ENCODE peak calls at places on chromosomes 1 and 21, in five cellular contexts. D is keratinocyte, Y is heart left ventricle, B is endodermal cell, E is pancreas. H is an unnamed sample.

GRCh38 chr1:247540536-247540935 is 4.3 kb upstream of the OR2C3 start:
- DNase-seq in E (no peak), B (no peak), D (no peak), Y (no peak), H (no peak)

GRCh38 chr1:115322631-115323030 is 15.4 kb downstream of the NGF start:
- DNase-seq in B (no peak), E (no peak), Y (no peak), D (no peak), H (no peak)

GRCh38 chr1:160078392-160079195 is 2.7 kb upstream of the KCNJ9 start:
- DNase-seq in Y (no peak), D (no peak), E (peak; percentile 76), B (peak; percentile 90), H (peak; percentile 16)

GRCh38 chr1:228093050-228093906 is 9.8 kb downstream of the C1orf35 start:
- DNase-seq in D (no peak), B (peak; percentile 30), Y (no peak), E (peak; percentile 35), H (no peak)

GRCh38 chr1:10161541-10162290 is 48.7 kb upstream of the KIF1B start:
- DNase-seq in Y (peak; percentile 79), E (no peak), B (no peak), D (no peak), H (no peak)

GRCh38 chr1:51218570-51218969 is 17.5 kb upstream of the RNF11 start:
- DNase-seq in Y (no peak), D (no peak), E (no peak), B (no peak), H (no peak)

GRCh38 chr1:160496334-160496733 is 26.7 kb downstream of the SLAMF6 start:
- DNase-seq in Y (no peak), E (no peak), D (no peak), B (no peak), H (no peak)

GRCh38 chr1:185541861-185542260 is 192.3 kb upstream of the HMCN1 start:
- DNase-seq in Y (no peak), B (no peak), D (no peak), E (no peak), H (no peak)

GRCh38 chr1:23469372-23469982 is 14.5 kb downstream of the ASAP3 start:
- DNase-seq in B (no peak), Y (peak; percentile 67), D (no peak), E (no peak), H (no peak)

GRCh38 chr21:34526618-34527290 is 14.7 kb upstream of the KCNE1 start:
- DNase-seq in D (peak; percentile 80), B (peak; percentile 82), Y (peak; percentile 92), E (no peak), H (peak; percentile 87)

GRCh38 chr1:47432071-47433036 is 5.5 kb upstream of the FOXD2 start:
- DNase-seq in E (peak; percentile 83), D (no peak), Y (peak; percentile 68), B (peak; percentile 97), H (peak; percentile 74)

GRCh38 chr21:42061195-42061865 is 9.8 kb upstream of the UMODL1 start:
- DNase-seq in E (peak; percentile 44), Y (peak; percentile 49), B (no peak), D (no peak), H (no peak)

GRCh38 chr1:16396591-16396990 is 29.5 kb downstream of the SZRD1 start:
- DNase-seq in B (no peak), E (no peak), D (peak; percentile 83), Y (no peak), H (no peak)

GRCh38 chr1:109112056-109112651 is 1.8 kb upstream of the ELAPOR1 start:
- DNase-seq in D (no peak), Y (no peak), B (no peak), E (no peak), H (no peak)

GRCh38 chr1:67690018-67690363 is 5.0 kb downstream of the GADD45A start:
- DNase-seq in B (no peak), Y (no peak), E (no peak), D (no peak), H (no peak)

GRCh38 chr1:202565890-202566289 is 144.4 kb downstream of the SYT2 start:
- DNase-seq in Y (no peak), B (no peak), E (no peak), D (no peak), H (no peak)

GRCh38 chr1:6180215-6180577 is at the start of gene CHD5:
- DNase-seq in D (no peak), Y (no peak), E (no peak), B (peak; percentile 80), H (no peak)

GRCh38 chr1:72009756-72010441 is 272.4 kb downstream of the NEGR1 start:
- DNase-seq in Y (peak; percentile 23), B (peak; percentile 53), E (no peak), D (no peak), H (no peak)

GRCh38 chr1:227789881-227790400 is 25.5 kb upstream of the PRSS38 start:
- DNase-seq in D (no peak), B (peak; percentile 57), Y (no peak), E (no peak), H (no peak)

GRCh38 chr1:111140680-111140967 is 601 bp downstream of the CEPT1 start:
- DNase-seq in D (peak; percentile 11), E (no peak), B (peak; percentile 84), Y (no peak), H (no peak)

GRCh38 chr1:43067856-43068751 is 104.0 kb downstream of the EBNA1BP2 start:
- DNase-seq in D (no peak), B (peak; percentile 80), Y (no peak), E (peak; percentile 66), H (peak; percentile 57)

GRCh38 chr1:94063379-94063778 is 57.6 kb downstream of the ABCA4 start:
- DNase-seq in B (peak; percentile 69), D (no peak), E (no peak), Y (peak; percentile 61), H (peak; percentile 63)

GRCh38 chr1:201535046-201535777 is 3.7 kb upstream of the NAV1 start:
- DNase-seq in E (no peak), D (no peak), Y (no peak), B (no peak), H (no peak)

GRCh38 chr1:55640708-55641473 is 425.7 kb upstream of the USP24 start:
- DNase-seq in D (no peak), Y (peak; percentile 76), B (peak; percentile 47), E (no peak), H (peak; percentile 30)

GRCh38 chr1:184755226-184756065 is 788 bp upstream of the EDEM3 start:
- DNase-seq in D (no peak), B (no peak), E (no peak), Y (no peak), H (no peak)

GRCh38 chr1:89990976-89991831 is 3.7 kb upstream of the ZNF326 start:
- DNase-seq in D (no peak), E (no peak), Y (no peak), B (no peak), H (no peak)

DNA sequence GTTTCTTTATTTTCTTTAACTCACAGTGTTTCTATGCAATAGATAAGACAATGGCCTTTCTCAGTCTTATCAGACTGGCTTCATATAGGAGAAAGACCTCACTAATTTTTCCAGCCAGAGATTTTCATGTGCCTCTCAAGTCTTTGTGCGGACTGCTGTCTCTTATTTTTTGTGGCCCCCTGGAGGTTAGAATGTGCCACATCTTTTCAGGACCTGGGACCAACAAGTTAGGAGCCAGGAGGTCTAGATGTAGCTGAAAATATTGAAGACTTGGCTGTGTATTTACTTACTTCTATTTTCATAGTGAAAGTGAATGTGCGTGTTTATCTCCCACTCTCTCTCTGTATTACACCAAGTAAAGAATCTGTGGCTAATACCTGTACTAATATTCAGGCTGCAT is 42.1 kb upstream of the CFHR3 start:
- DNase-seq in Y (no peak), D (no peak), E (no peak), B (no peak), H (no peak)
- TF ChIP-seq CTCF in Y (no peak), D (no peak), E (no peak), B (peak; percentile 72), H (no peak)

GRCh38 chr1:14637233-14637632 is 38.7 kb downstream of the KAZN start:
- DNase-seq in B (no peak), E (no peak), D (no peak), Y (no peak), H (no peak)
- H3K27me3 ChIP-seq in B (no peaks in the 10 kb centered on the region), E (no peaks in the 10 kb centered on the region), D (peaks cover 5% of the 10 kb centered on the region), Y (no peaks in the 10 kb centered on the region), H (no peaks in the 10 kb centered on the region)

GRCh38 chr1:200292699-200293098 is 117.1 kb downstream of the ZNF281 start:
- DNase-seq in E (no peak), Y (no peak), B (no peak), D (no peak), H (no peak)

GRCh38 chr1:200291106-200291505 is 118.7 kb downstream of the ZNF281 start:
- DNase-seq in D (no peak), Y (no peak), B (no peak), E (no peak), H (no peak)

GRCh38 chr1:200288226-200288625 is 121.6 kb downstream of the ZNF281 start:
- DNase-seq in D (no peak), B (peak; percentile 0), E (no peak), Y (no peak), H (no peak)

GRCh38 chr1:200294241-200294640 is 115.6 kb downstream of the ZNF281 start:
- DNase-seq in Y (no peak), D (no peak), E (no peak), B (peak; percentile 3), H (no peak)

GRCh38 chr1:200290010-200290685 is 119.7 kb downstream of the ZNF281 start:
- DNase-seq in D (no peak), E (no peak), B (peak; percentile 85), Y (no peak), H (no peak)
- TF ChIP-seq CTCF in D (no peak), E (no peak), B (peak; percentile 77), Y (no peak), H (no peak)

GRCh38 chr1:12132078-12132477 is 34.7 kb upstream of the TNFRSF1B start:
- DNase-seq in D (peak; percentile 38), Y (no peak), E (no peak), B (no peak), H (no peak)
- H3K27me3 ChIP-seq in D (no peaks in the 10 kb centered on the region), Y (no peaks in the 10 kb centered on the region), E (no peaks in the 10 kb centered on the region), B (no peaks in the 10 kb centered on the region), H (no peaks in the 10 kb centered on the region)

H was measured in thyroid gland.